ENCODE peak calls at places on chromosome 1, in ten cellular contexts. M, B, Y, C, G, S, H, V, Q and U are unnamed samples.

GRCh38 chr1:59716551-59717231 is 98.1 kb upstream of the HOOK1 start:
- DNase-seq in G (no peak), Y (no peak), Q (no peak), V (no peak), M (no peak), S (no peak), C (no peak), H (no peak), B (no peak), U (no peak)

GRCh38 chr1:228697209-228698016 is 37.9 kb upstream of the RHOU start:
- DNase-seq in B (no peak), S (peak), M (peak), H (peak), G (no peak), C (no peak), Y (no peak), Q (no peak), V (peak), U (no peak)

GRCh38 chr1:110875216-110875731 is 2.3 kb downstream of the CD53 start:
- DNase-seq in Y (no peak), S (no peak), H (no peak), C (no peak), Q (no peak), B (no peak), V (no peak), M (no peak), G (peak), U (no peak)

GRCh38 chr1:116771997-116772647 is 17.9 kb downstream of the CD2 start:
- DNase-seq in M (no peak), V (no peak), Y (no peak), S (no peak), B (no peak), C (no peak), G (no peak), H (no peak), Q (no peak), U (no peak)

GRCh38 chr1:110309768-110310167 is 29.4 kb upstream of the RBM15 start:
- DNase-seq in H (no peak), Y (no peak), S (peak), B (no peak), M (no peak), G (no peak), C (no peak), Q (peak), V (peak), U (peak)

GRCh38 chr1:244214009-244214967 is 163.2 kb downstream of the ZBTB18 start:
- DNase-seq in V (peak), S (peak), Q (peak), H (no peak), B (no peak), C (no peak), M (no peak), G (no peak), Y (no peak), U (peak)

GRCh38 chr1:41799723-41800122 is 119.0 kb downstream of the HIVEP3 start:
- DNase-seq in S (peak), M (no peak), V (peak), H (no peak), G (no peak), Y (no peak), B (no peak), C (no peak), Q (no peak), U (no peak)

GRCh38 chr1:15848143-15848928 is 829 bp downstream of the SPEN start:
- DNase-seq in Q (no peak), Y (no peak), G (peak), C (no peak), V (no peak), S (peak), B (peak), M (no peak), H (no peak), U (peak)

GRCh38 chr1:162230096-162230495 is 146.6 kb downstream of the SPATA46 start:
- DNase-seq in M (no peak), C (no peak), Y (no peak), G (no peak), V (no peak), Q (no peak), S (peak), H (no peak), B (no peak), U (no peak)

GRCh38 chr1:156509424-156510035 is 9.0 kb upstream of the MEF2D start:
- DNase-seq in H (no peak), Q (no peak), Y (no peak), G (no peak), S (no peak), C (no peak), M (no peak), B (no peak), V (no peak), U (no peak)

GRCh38 chr1:234866007-234866866 is 256.3 kb upstream of the IRF2BP2 start:
- DNase-seq in G (no peak), Y (no peak), H (no peak), M (peak), V (peak), S (peak), C (no peak), Q (peak), B (no peak), U (peak)

GRCh38 chr1:53153752-53154151 is 11.3 kb upstream of the SLC1A7 start:
- DNase-seq in B (no peak), G (no peak), Q (no peak), Y (no peak), M (no peak), V (no peak), H (no peak), S (no peak), C (no peak), U (no peak)

GRCh38 chr1:60911980-60912692 is 170.2 kb upstream of the NFIA start:
- DNase-seq in Q (no peak), S (no peak), H (no peak), B (no peak), V (no peak), Y (no peak), M (peak), C (no peak), G (no peak), U (no peak)

GRCh38 chr1:109926662-109927300 is 16.1 kb downstream of the CSF1 start:
- DNase-seq in S (peak), V (peak), Q (peak), Y (no peak), C (no peak), B (no peak), G (no peak), H (no peak), M (no peak), U (peak)